ENCODE peak calls at places on chromosomes 3 and 15, in six cellular contexts. One of them, this sample, is unnamed.

GRCh38 chr3:127749787-127750225 is 72.5 kb downstream of the MGLL start:
- DNase-seq in PC-3: no peak
- DNase-seq in brain microvascular endothelial cell: no peak
- DNase-seq in endodermal cell: no peak
- DNase-seq in astrocyte: no peak
- DNase-seq in lower leg skin: no peak
- DNase-seq in this sample: no peak

GRCh38 chr3:107594870-107595269 is 72.1 kb downstream of the BBX start:
- DNase-seq in PC-3: no peak
- DNase-seq in brain microvascular endothelial cell: no peak
- DNase-seq in endodermal cell: no peak
- DNase-seq in astrocyte: no peak
- DNase-seq in lower leg skin: no peak
- DNase-seq in this sample: no peak

GRCh38 chr3:65020780-65021179 is 333.0 kb upstream of the ADAMTS9 start:
- DNase-seq in PC-3: no peak
- DNase-seq in brain microvascular endothelial cell: no peak
- DNase-seq in endodermal cell: no peak
- DNase-seq in astrocyte: no peak
- DNase-seq in lower leg skin: no peak
- DNase-seq in this sample: no peak

GRCh38 chr15:82643992-82644391 is 3.2 kb downstream of the CPEB1 start:
- DNase-seq in PC-3: no peak
- DNase-seq in brain microvascular endothelial cell: no peak
- DNase-seq in endodermal cell: no peak
- DNase-seq in astrocyte: no peak
- DNase-seq in lower leg skin: no peak
- DNase-seq in this sample: peak; percentile 56

GRCh38 chr3:48400824-48401433 is 28.9 kb downstream of the FBXW12 start:
- DNase-seq in PC-3: peak; percentile 86
- DNase-seq in brain microvascular endothelial cell: peak; percentile 22
- DNase-seq in endodermal cell: peak; percentile 82
- DNase-seq in astrocyte: peak; percentile 24
- DNase-seq in lower leg skin: peak; percentile 59
- DNase-seq in this sample: peak; percentile 93

GRCh38 chr3:136194409-136195257 is 1.5 kb downstream of the MSL2 start:
- DNase-seq in PC-3: no peak
- DNase-seq in brain microvascular endothelial cell: no peak
- DNase-seq in endodermal cell: peak; percentile 69
- DNase-seq in astrocyte: no peak
- DNase-seq in lower leg skin: peak; percentile 25
- DNase-seq in this sample: peak; percentile 46

GRCh38 chr3:101141135-101141534 is 147.9 kb upstream of the ABI3BP start:
- DNase-seq in PC-3: no peak
- DNase-seq in brain microvascular endothelial cell: no peak
- DNase-seq in endodermal cell: no peak
- DNase-seq in astrocyte: no peak
- DNase-seq in lower leg skin: no peak
- DNase-seq in this sample: no peak

GRCh38 chr3:172622916-172623700 is 87.8 kb downstream of the NCEH1 start:
- DNase-seq in PC-3: peak; percentile 78
- DNase-seq in brain microvascular endothelial cell: no peak
- DNase-seq in endodermal cell: peak; percentile 56
- DNase-seq in astrocyte: peak; percentile 74
- DNase-seq in lower leg skin: no peak
- DNase-seq in this sample: peak; percentile 56

GRCh38 chr3:172106989-172107388 is 67.6 kb downstream of the FNDC3B start:
- DNase-seq in PC-3: no peak
- DNase-seq in brain microvascular endothelial cell: no peak
- DNase-seq in endodermal cell: no peak
- DNase-seq in astrocyte: peak; percentile 61
- DNase-seq in lower leg skin: peak; percentile 59
- DNase-seq in this sample: no peak

GRCh38 chr3:25854214-25854613 is 64.3 kb downstream of the OXSM start:
- DNase-seq in PC-3: peak; percentile 91
- DNase-seq in brain microvascular endothelial cell: no peak
- DNase-seq in endodermal cell: no peak
- DNase-seq in astrocyte: peak; percentile 55
- DNase-seq in lower leg skin: no peak
- DNase-seq in this sample: no peak

GRCh38 chr3:8441969-8442559 is 59.6 kb upstream of the LMCD1 start:
- DNase-seq in PC-3: peak; percentile 84
- DNase-seq in brain microvascular endothelial cell: peak; percentile 64
- DNase-seq in endodermal cell: peak; percentile 79
- DNase-seq in astrocyte: peak; percentile 67
- DNase-seq in lower leg skin: peak; percentile 25
- DNase-seq in this sample: peak; percentile 82

GRCh38 chr15:47432831-47433230 is 284.5 kb upstream of the SEMA6D start:
- DNase-seq in PC-3: peak; percentile 35
- DNase-seq in brain microvascular endothelial cell: no peak
- DNase-seq in endodermal cell: no peak
- DNase-seq in astrocyte: no peak
- DNase-seq in lower leg skin: no peak
- DNase-seq in this sample: no peak

GRCh38 chr3:185350841-185351240 is 12.1 kb upstream of the MAP3K13 start:
- DNase-seq in PC-3: no peak
- DNase-seq in brain microvascular endothelial cell: no peak
- DNase-seq in endodermal cell: no peak
- DNase-seq in astrocyte: no peak
- DNase-seq in lower leg skin: no peak
- DNase-seq in this sample: no peak

GRCh38 chr3:5187920-5188418 is 462 bp downstream of the EDEM1 start:
- DNase-seq in PC-3: peak; percentile 39
- DNase-seq in brain microvascular endothelial cell: no peak
- DNase-seq in endodermal cell: peak; percentile 79
- DNase-seq in astrocyte: no peak
- DNase-seq in lower leg skin: peak; percentile 36
- DNase-seq in this sample: peak; percentile 77

GRCh38 chr3:196604548-196604947 is 34.9 kb upstream of the NRROS start:
- DNase-seq in PC-3: no peak
- DNase-seq in brain microvascular endothelial cell: no peak
- DNase-seq in endodermal cell: peak; percentile 29
- DNase-seq in astrocyte: no peak
- DNase-seq in lower leg skin: no peak
- DNase-seq in this sample: no peak

GRCh38 chr3:10389995-10390394 is 69.1 kb upstream of the SEC13 start:
- DNase-seq in PC-3: no peak
- DNase-seq in brain microvascular endothelial cell: no peak
- DNase-seq in endodermal cell: no peak
- DNase-seq in astrocyte: no peak
- DNase-seq in lower leg skin: no peak
- DNase-seq in this sample: no peak

GRCh38 chr15:84645496-84645895 is 8.6 kb downstream of the WDR73 start:
- DNase-seq in PC-3: no peak
- DNase-seq in brain microvascular endothelial cell: no peak
- DNase-seq in endodermal cell: no peak
- DNase-seq in astrocyte: no peak
- DNase-seq in lower leg skin: no peak
- DNase-seq in this sample: no peak

GRCh38 chr15:89904519-89904918 is 8.2 kb downstream of the ARPIN start:
- DNase-seq in PC-3: no peak
- DNase-seq in brain microvascular endothelial cell: no peak
- DNase-seq in endodermal cell: no peak
- DNase-seq in astrocyte: no peak
- DNase-seq in lower leg skin: no peak
- DNase-seq in this sample: no peak

GRCh38 chr3:46737320-46737719 is 19.7 kb upstream of the PRSS50 start:
- DNase-seq in PC-3: no peak
- DNase-seq in brain microvascular endothelial cell: no peak
- DNase-seq in endodermal cell: no peak
- DNase-seq in astrocyte: no peak
- DNase-seq in lower leg skin: no peak
- DNase-seq in this sample: no peak

GRCh38 chr3:178436773-178437172 is 99.5 kb upstream of the KCNMB2 start:
- DNase-seq in PC-3: peak; percentile 60
- DNase-seq in brain microvascular endothelial cell: peak; percentile 23
- DNase-seq in endodermal cell: no peak
- DNase-seq in astrocyte: peak; percentile 59
- DNase-seq in lower leg skin: peak; percentile 19
- DNase-seq in this sample: peak; percentile 39

GRCh38 chr3:177110308-177111254 is 86.7 kb downstream of the TBL1XR1 start:
- DNase-seq in PC-3: no peak
- DNase-seq in brain microvascular endothelial cell: no peak
- DNase-seq in endodermal cell: no peak
- DNase-seq in astrocyte: no peak
- DNase-seq in lower leg skin: no peak
- DNase-seq in this sample: no peak

GRCh38 chr3:195847061-195847950 is 35.6 kb upstream of the MUC4 start:
- DNase-seq in PC-3: peak; percentile 55
- DNase-seq in brain microvascular endothelial cell: peak; percentile 65
- DNase-seq in endodermal cell: no peak
- DNase-seq in astrocyte: peak; percentile 66
- DNase-seq in lower leg skin: no peak
- DNase-seq in this sample: no peak

GRCh38 chr3:45105855-45106655 is 40.1 kb downstream of the CDCP1 start:
- DNase-seq in PC-3: peak; percentile 92
- DNase-seq in brain microvascular endothelial cell: peak; percentile 77
- DNase-seq in endodermal cell: no peak
- DNase-seq in astrocyte: peak; percentile 94
- DNase-seq in lower leg skin: no peak
- DNase-seq in this sample: no peak

GRCh38 chr3:158935846-158936245 is 134.0 kb downstream of the MFSD1 start:
- DNase-seq in PC-3: peak; percentile 37
- DNase-seq in brain microvascular endothelial cell: no peak
- DNase-seq in endodermal cell: no peak
- DNase-seq in astrocyte: no peak
- DNase-seq in lower leg skin: no peak
- DNase-seq in this sample: no peak

GRCh38 chr15:74312445-74313007 is 54.9 kb downstream of the CYP11A1 start:
- DNase-seq in PC-3: no peak
- DNase-seq in brain microvascular endothelial cell: no peak
- DNase-seq in endodermal cell: no peak
- DNase-seq in astrocyte: no peak
- DNase-seq in lower leg skin: no peak
- DNase-seq in this sample: no peak

GRCh38 chr3:69406156-69406555 is 20.3 kb upstream of the FRMD4B start:
- DNase-seq in PC-3: no peak
- DNase-seq in brain microvascular endothelial cell: no peak
- DNase-seq in endodermal cell: no peak
- DNase-seq in astrocyte: peak; percentile 35
- DNase-seq in lower leg skin: no peak
- DNase-seq in this sample: no peak

GRCh38 chr3:71542548-71543370 is 40.8 kb downstream of the FOXP1 start:
- DNase-seq in PC-3: peak; percentile 60
- DNase-seq in brain microvascular endothelial cell: peak; percentile 93
- DNase-seq in endodermal cell: no peak
- DNase-seq in astrocyte: peak; percentile 94
- DNase-seq in lower leg skin: peak; percentile 83
- DNase-seq in this sample: peak; percentile 28
- H3K4me3 ChIP-seq in PC-3: no peak overlapping the region
- H3K4me3 ChIP-seq in brain microvascular endothelial cell: peak overlapping the region; percentile 6
- H3K4me3 ChIP-seq in endodermal cell: no peak overlapping the region
- H3K4me3 ChIP-seq in astrocyte: peak overlapping the region; percentile 3
- H3K4me3 ChIP-seq in lower leg skin: no peak overlapping the region
- H3K4me3 ChIP-seq in this sample: no peak overlapping the region

DNA sequence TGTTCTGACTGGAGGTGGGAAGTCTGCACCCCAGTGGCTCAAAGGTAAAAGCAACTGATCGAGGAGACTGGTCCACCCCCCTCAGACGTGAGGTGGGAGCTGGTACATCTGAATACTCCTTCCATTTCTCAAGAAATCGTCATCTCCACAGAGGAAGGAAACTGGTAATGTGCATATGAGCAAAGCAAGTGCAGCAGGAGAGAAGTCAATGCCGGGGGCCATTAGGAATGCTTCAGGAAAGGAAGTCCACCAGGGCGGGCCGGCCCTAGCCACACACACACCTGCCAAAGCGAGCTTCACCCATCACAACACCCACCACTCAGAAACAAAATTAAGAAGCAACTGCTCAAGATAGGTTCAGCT is 8.5 kb downstream of the TBC1D2B start:
- DNase-seq in PC-3: no peak
- DNase-seq in brain microvascular endothelial cell: no peak
- DNase-seq in endodermal cell: no peak
- DNase-seq in astrocyte: no peak
- DNase-seq in lower leg skin: no peak
- DNase-seq in this sample: no peak
- H3K4me3 ChIP-seq in PC-3: no peak overlapping the region
- H3K4me3 ChIP-seq in brain microvascular endothelial cell: no peak overlapping the region
- H3K4me3 ChIP-seq in endodermal cell: no peak overlapping the region
- H3K4me3 ChIP-seq in astrocyte: no peak overlapping the region
- H3K4me3 ChIP-seq in lower leg skin: no peak overlapping the region
- H3K4me3 ChIP-seq in this sample: no peak overlapping the region

DNA sequence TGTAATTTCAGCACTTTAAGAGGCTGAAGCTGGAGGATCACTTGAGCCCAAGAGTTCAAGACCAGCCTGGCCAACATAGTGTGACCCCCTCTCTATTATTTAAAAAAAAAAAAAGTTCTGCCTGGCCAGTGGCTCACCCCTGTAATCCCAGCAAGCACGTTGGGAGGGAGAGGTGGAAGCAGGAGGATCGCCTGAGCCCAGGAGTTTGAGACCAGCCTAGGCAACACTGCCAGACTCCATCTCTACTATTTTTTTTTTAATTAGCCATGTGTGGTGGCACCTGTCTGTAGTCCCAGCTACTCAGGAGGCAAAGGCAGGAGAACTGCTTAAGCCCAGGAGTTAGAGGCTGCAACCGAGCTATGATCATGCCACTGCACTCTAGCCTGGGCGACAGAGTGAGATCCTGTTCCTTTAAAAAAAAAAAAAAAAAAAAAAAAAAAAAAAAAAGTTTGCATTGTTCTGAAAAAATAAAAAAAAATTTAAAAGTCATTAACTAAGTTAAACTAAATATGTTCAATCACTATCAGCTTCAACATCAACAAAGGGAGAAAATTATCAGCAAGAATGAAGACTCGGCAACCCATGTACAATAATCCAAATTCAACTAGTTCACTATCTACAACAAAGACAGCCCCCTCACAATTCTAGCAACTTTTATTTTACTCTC is 1.9 kb downstream of the RAF1 start:
- DNase-seq in PC-3: no peak
- DNase-seq in brain microvascular endothelial cell: no peak
- DNase-seq in endodermal cell: no peak
- DNase-seq in astrocyte: no peak
- DNase-seq in lower leg skin: no peak
- DNase-seq in this sample: no peak
- H3K4me3 ChIP-seq in PC-3: peak overlapping the region; percentile 92
- H3K4me3 ChIP-seq in brain microvascular endothelial cell: peak overlapping the region; percentile 93
- H3K4me3 ChIP-seq in endodermal cell: peak overlapping the region; percentile 99
- H3K4me3 ChIP-seq in astrocyte: peak overlapping the region; percentile 88
- H3K4me3 ChIP-seq in lower leg skin: no peak overlapping the region
- H3K4me3 ChIP-seq in this sample: peak overlapping the region; percentile 90

DNA sequence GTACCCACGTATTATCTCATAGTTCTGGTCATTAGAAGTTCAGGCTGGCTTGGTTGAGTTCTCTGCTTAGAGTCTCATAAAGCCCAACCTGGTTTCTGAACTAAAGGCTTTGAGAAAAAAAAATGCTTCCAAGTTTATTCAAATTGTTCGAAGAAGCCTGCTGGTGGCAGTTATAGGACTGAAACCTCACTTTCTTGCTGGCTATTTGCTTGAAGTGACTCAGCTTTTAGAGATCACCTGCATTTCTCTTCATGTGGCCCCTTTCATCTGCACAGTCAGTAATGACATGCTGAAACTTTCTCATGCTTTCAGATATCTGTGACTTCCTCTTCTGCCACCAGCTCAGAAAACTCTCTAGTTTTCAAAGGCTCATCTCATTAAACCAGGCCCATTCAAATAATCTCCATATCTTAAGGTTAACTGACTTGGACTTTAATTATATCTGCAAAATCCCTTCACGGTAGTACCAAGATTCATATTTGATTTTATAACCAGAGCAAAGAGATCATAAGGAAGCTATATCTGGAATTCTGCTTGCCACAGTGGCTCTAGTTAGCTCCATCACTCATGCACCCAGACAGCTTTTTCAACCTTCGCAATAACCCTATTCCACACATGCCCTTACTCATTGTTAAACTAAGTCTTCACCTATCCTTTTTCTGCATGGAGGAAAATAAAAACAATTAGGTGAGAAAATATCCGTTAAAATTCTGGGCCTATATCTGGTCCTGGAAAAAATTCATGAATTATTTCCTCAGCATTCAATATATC is 433.8 kb upstream of the CBLB start:
- DNase-seq in PC-3: no peak
- DNase-seq in brain microvascular endothelial cell: no peak
- DNase-seq in endodermal cell: no peak
- DNase-seq in astrocyte: no peak
- DNase-seq in lower leg skin: no peak
- DNase-seq in this sample: no peak
- H3K4me3 ChIP-seq in PC-3: no peak overlapping the region
- H3K4me3 ChIP-seq in brain microvascular endothelial cell: no peak overlapping the region
- H3K4me3 ChIP-seq in endodermal cell: no peak overlapping the region
- H3K4me3 ChIP-seq in astrocyte: no peak overlapping the region
- H3K4me3 ChIP-seq in lower leg skin: no peak overlapping the region
- H3K4me3 ChIP-seq in this sample: no peak overlapping the region